ENCODE peak calls at places on chromosomes 5 and 9, in eight cellular contexts. X is Peyer's patch, R is heart left ventricle, G is HCT116, A is tibial nerve, N is gastrocnemius medialis, Y is IMR-90, S is HepG2. H is an unnamed sample.

GRCh38 chr5:120655828-120656435 is 191.8 kb downstream of the PRR16 start:
- DNase-seq in X (peak), R (no peak), G (peak), A (no peak), N (no peak), Y (peak), S (peak), H (no peak)

GRCh38 chr5:39518516-39518915 is 93.7 kb upstream of the DAB2 start:
- DNase-seq in X (no peak), R (no peak), G (no peak), A (no peak), N (no peak), Y (peak), S (no peak), H (no peak)

GRCh38 chr9:114139061-114139460 is 16.3 kb upstream of the COL27A1 start:
- DNase-seq in X (no peak), R (no peak), G (no peak), A (no peak), N (no peak), Y (no peak), S (no peak), H (no peak)

GRCh38 chr5:88188458-88189132 is 80.0 kb downstream of the TMEM161B start:
- DNase-seq in X (no peak), R (no peak), G (peak), A (no peak), N (no peak), Y (no peak), S (no peak), H (no peak)

GRCh38 chr5:141430332-141431113 is at the start of gene PCDHGA12:
- DNase-seq in X (no peak), R (peak), G (no peak), A (no peak), N (peak), Y (peak), S (peak), H (peak)

GRCh38 chr5:30957591-30957990 is 235.9 kb upstream of the CDH6 start:
- DNase-seq in X (no peak), R (no peak), G (no peak), A (no peak), N (no peak), Y (no peak), S (no peak), H (no peak)

GRCh38 chr5:60340965-60341471 is 358.9 kb downstream of the DEPDC1B start:
- DNase-seq in X (no peak), R (no peak), G (no peak), A (no peak), N (no peak), Y (no peak), S (no peak), H (no peak)

GRCh38 chr9:104774831-104775573 is 11.1 kb downstream of the NIPSNAP3B start:
- DNase-seq in X (no peak), R (peak), G (no peak), A (no peak), N (peak), Y (no peak), S (no peak), H (no peak)

GRCh38 chr5:40172721-40173120 is 507.0 kb upstream of the PTGER4 start:
- DNase-seq in X (no peak), R (no peak), G (no peak), A (no peak), N (no peak), Y (no peak), S (no peak), H (no peak)

GRCh38 chr9:130237763-130238524 is 27.6 kb upstream of the HMCN2 start:
- DNase-seq in X (no peak), R (no peak), G (no peak), A (no peak), N (no peak), Y (no peak), S (no peak), H (no peak)

GRCh38 chr9:4346111-4346510 is 46.2 kb upstream of the GLIS3 start:
- DNase-seq in X (no peak), R (no peak), G (no peak), A (no peak), N (no peak), Y (no peak), S (no peak), H (no peak)

GRCh38 chr5:172410160-172410559 is 44.2 kb downstream of the SH3PXD2B start:
- DNase-seq in X (no peak), R (no peak), G (no peak), A (no peak), N (no peak), Y (peak), S (no peak), H (no peak)

GRCh38 chr5:94522099-94522498 is 96.3 kb downstream of the KIAA0825 start:
- DNase-seq in X (no peak), R (no peak), G (no peak), A (no peak), N (no peak), Y (peak), S (no peak), H (no peak)

GRCh38 chr5:136014049-136014516 is 14.7 kb upstream of the TGFBI start:
- DNase-seq in X (no peak), R (no peak), G (no peak), A (no peak), N (no peak), Y (no peak), S (no peak), H (no peak)

GRCh38 chr9:110427497-110428104 is 89.9 kb upstream of the TXNDC8 start:
- DNase-seq in X (peak), R (no peak), G (peak), A (no peak), N (no peak), Y (peak), S (peak), H (peak)

GRCh38 chr5:34584165-34584564 is 72.0 kb upstream of the RAI14 start:
- DNase-seq in X (no peak), R (no peak), G (no peak), A (no peak), N (no peak), Y (no peak), S (no peak), H (no peak)

GRCh38 chr9:69455311-69455710 is 130.3 kb downstream of the ENTREP1 start:
- DNase-seq in X (no peak), R (no peak), G (no peak), A (no peak), N (no peak), Y (no peak), S (no peak), H (no peak)

GRCh38 chr9:133461975-133462374 is 2.2 kb downstream of the CACFD1 start:
- DNase-seq in X (no peak), R (no peak), G (no peak), A (no peak), N (no peak), Y (no peak), S (peak), H (no peak)

GRCh38 chr9:71663931-71664459 is 104.3 kb downstream of the CEMIP2 start:
- DNase-seq in X (no peak), R (no peak), G (no peak), A (no peak), N (no peak), Y (no peak), S (peak), H (no peak)

GRCh38 chr9:123267481-123268239 is 726 bp downstream of the STRBP start:
- DNase-seq in X (peak), R (no peak), G (no peak), A (no peak), N (no peak), Y (no peak), S (no peak), H (peak)

GRCh38 chr5:8457187-8458037 is 588.5 kb downstream of the MTRR start:
- DNase-seq in X (peak), R (peak), G (no peak), A (peak), N (peak), Y (peak), S (peak), H (peak)

GRCh38 chr5:52783226-52783959 is 4.3 kb upstream of the ITGA1 start:
- DNase-seq in X (peak), R (no peak), G (no peak), A (no peak), N (no peak), Y (no peak), S (no peak), H (no peak)

GRCh38 chr9:91799113-91799735 is 150.8 kb downstream of the ROR2 start:
- DNase-seq in X (no peak), R (no peak), G (no peak), A (no peak), N (no peak), Y (no peak), S (no peak), H (no peak)

GRCh38 chr9:35661756-35662350 is 3.1 kb downstream of the ARHGEF39 start:
- DNase-seq in X (no peak), R (no peak), G (no peak), A (no peak), N (no peak), Y (no peak), S (peak), H (no peak)

GRCh38 chr9:111926421-111926875 is 29.8 kb downstream of the UGCG start:
- DNase-seq in X (peak), R (no peak), G (no peak), A (no peak), N (peak), Y (peak), S (no peak), H (no peak)

GRCh38 chr5:158832736-158833135 is 267.0 kb downstream of the EBF1 start:
- DNase-seq in X (no peak), R (no peak), G (no peak), A (no peak), N (no peak), Y (no peak), S (no peak), H (no peak)

GRCh38 chr5:34849253-34849652 is 10.3 kb downstream of the TTC23L start:
- DNase-seq in X (no peak), R (no peak), G (no peak), A (no peak), N (no peak), Y (no peak), S (no peak), H (no peak)

GRCh38 chr5:150636391-150637244 is 3.8 kb upstream of the SYNPO start:
- DNase-seq in X (no peak), R (peak), G (no peak), A (no peak), N (peak), Y (peak), S (no peak), H (peak)

GRCh38 chr9:72843525-72844439 is 109.1 kb downstream of the ALDH1A1 start:
- DNase-seq in X (no peak), R (no peak), G (no peak), A (no peak), N (no peak), Y (no peak), S (peak), H (no peak)

GRCh38 chr9:108784128-108784490 is 71.7 kb downstream of the ACTL7B start:
- DNase-seq in X (no peak), R (no peak), G (no peak), A (no peak), N (no peak), Y (no peak), S (no peak), H (no peak)

GRCh38 chr5:160831801-160832200 is 20.2 kb downstream of the ATP10B start:
- DNase-seq in X (no peak), R (no peak), G (no peak), A (no peak), N (no peak), Y (no peak), S (no peak), H (no peak)

DNA sequence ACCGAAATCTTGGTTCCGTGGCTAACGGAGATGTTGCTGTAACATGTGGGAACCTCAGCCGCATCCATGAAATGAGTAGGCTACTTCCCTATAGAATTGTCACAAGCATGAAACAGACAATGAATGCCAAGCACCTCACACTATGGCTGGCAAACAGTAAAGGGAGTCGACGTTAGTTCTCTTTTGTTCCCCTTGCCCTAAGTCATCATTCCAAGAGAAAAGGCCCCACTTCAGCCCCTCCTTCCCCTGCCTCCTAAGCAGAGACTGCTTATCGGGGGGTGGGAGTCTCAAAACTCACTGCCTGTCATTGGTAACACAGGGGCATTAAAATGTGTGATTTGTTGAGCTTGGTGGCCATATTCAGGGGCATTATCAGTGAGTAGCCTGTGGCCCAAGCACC is 159.6 kb downstream of the MAPKAP1 start:
- DNase-seq in X (no peak), R (no peak), G (no peak), A (no peak), N (no peak), Y (no peak), S (no peak), H (no peak)
- H3K27ac ChIP-seq in X (no peak), R (peak), G (no peak), A (no peak), N (no peak), Y (no peak), S (no peak), H (no peak)

DNA sequence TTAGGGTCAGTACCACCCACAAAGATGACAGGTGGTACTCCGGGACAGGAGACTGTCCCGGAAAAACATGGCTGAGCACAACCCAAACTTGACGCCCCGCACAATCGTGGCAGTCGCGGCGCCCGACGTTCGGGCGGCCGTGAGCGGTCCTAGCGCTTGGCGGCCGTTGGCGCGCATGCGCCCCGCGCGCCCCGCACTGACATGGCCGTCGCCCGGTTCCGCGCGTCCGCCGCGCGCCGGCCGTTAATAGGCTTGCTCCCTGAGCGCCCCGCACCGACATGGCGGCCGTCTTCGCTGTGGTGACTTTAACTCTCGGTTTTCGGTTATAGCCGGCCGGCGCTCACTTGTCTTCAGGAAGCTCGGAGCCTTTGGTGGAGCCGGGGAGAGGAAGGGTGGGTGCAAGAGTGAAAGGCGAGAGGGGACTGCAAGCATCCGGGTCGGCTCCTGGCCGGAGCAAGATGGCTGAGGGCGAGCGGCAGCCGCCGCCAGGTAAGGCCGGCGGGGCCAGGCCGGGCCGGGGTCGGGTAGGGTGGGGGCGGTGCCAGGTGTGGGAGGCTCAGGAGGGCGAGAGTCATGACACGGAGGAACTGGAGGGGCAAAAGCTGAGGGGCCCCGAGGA is at the start of gene PTPA:
- DNase-seq in X (peak), R (peak), G (peak), A (peak), N (peak), Y (peak), S (peak), H (peak)
- TF ChIP-seq POLR2A in X (no peak), R (peak), G (no peak), A (peak), N (no peak), Y (peak), S (no peak), H (no peak)

DNA sequence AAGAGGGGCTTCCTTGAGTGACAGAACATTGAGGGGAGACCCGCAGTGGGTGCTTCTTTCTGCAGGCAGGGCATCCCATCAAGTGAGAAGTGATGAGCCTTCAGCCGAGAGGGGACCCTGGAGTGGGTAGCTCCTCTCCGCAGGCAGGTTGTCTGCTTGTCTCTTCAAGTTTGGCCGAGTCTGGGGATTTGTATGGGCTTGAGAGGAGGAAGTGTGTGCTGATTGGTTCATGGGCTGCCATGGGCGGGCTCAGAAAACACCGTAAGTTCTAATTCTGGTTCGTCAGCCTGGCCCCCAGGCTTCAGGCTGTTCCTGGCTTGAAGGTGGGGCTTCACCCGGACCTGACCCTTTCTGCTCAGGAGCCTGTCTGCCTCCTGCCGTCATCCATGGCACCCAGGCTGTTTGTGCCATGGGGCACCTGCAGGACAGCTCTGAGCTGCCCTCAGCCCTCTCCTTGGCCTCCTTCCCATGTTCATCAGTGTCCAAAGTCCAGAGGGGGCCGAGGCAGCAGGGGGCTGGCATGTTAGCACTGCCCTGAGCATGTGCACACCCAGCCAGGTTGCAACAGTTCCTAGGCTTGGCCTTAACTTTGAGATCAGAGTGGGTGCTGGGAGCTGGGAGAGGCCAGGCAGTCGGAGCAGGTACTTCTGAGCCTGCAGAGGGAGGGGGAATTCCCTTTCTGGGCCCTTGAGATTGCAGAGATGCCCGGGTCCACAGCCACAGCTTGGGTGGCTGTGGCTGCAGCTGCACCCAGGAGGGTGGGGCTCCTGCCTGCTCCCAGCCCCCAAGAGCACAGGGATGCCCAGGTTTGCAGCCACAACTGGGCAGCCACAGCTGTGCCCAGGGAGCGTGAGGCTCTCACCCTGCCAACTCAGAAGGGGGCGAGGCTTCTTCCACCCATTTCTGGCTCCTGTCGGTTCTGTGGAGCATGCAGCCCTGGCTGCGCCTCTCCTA is 13.5 kb upstream of the DHFR start:
- DNase-seq in X (peak), R (no peak), G (no peak), A (no peak), N (no peak), Y (no peak), S (peak), H (no peak)
- H3K4me3 ChIP-seq in X (peak), R (no peak), G (no peak), A (no peak), N (no peak), Y (no peak), S (peak), H (no peak)

GRCh38 chr5:178122346-178122745 is 8.5 kb upstream of the RMND5B start:
- DNase-seq in X (no peak), R (no peak), G (no peak), A (no peak), N (no peak), Y (no peak), S (no peak), H (no peak)

GRCh38 chr5:178123094-178123986 is 7.5 kb upstream of the RMND5B start:
- DNase-seq in X (no peak), R (no peak), G (no peak), A (no peak), N (no peak), Y (no peak), S (no peak), H (no peak)

GRCh38 chr5:178125253-178125916 is 5.4 kb upstream of the RMND5B start:
- DNase-seq in X (no peak), R (no peak), G (no peak), A (no peak), N (no peak), Y (no peak), S (no peak), H (no peak)

GRCh38 chr5:178126556-178126955 is 4.3 kb upstream of the RMND5B start:
- DNase-seq in X (no peak), R (no peak), G (no peak), A (no peak), N (no peak), Y (no peak), S (no peak), H (no peak)

GRCh38 chr5:178123987-178124925 is 6.6 kb upstream of the RMND5B start:
- DNase-seq in X (no peak), R (no peak), G (no peak), A (no peak), N (no peak), Y (no peak), S (no peak), H (no peak)
- H3K27ac ChIP-seq in X (no peak), R (peak), G (no peak), A (no peak), N (no peak), Y (no peak), S (no peak), H (no peak)

DNA sequence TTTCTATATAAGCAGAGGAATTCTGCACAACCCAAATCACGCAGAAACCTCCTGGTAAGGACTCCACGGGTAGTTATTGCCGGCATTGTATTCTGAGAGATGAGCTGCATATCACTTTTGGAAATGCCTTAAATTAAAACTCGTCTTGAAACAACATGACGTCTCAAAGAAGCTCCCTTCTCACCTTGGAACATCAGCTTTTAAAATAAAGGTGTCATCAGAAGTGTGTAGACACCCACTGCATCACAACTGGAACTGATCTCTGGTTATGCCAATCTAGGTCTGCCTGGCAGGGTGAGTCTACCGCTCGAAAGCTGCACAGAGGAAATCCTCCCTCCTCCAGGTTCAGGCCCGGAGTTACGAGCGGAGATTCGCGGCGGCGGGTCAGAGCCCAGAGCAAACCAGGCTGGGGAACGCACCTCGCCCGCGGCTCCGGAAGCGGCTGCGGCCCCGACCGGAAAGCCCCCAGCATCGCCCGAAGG is 974 bp upstream of the SLC12A2 start:
- DNase-seq in X (no peak), R (no peak), G (peak), A (no peak), N (no peak), Y (no peak), S (no peak), H (no peak)
- TF ChIP-seq POLR2A in X (no peak), R (peak), G (no peak), A (no peak), N (peak), Y (no peak), S (peak), H (no peak)

DNA sequence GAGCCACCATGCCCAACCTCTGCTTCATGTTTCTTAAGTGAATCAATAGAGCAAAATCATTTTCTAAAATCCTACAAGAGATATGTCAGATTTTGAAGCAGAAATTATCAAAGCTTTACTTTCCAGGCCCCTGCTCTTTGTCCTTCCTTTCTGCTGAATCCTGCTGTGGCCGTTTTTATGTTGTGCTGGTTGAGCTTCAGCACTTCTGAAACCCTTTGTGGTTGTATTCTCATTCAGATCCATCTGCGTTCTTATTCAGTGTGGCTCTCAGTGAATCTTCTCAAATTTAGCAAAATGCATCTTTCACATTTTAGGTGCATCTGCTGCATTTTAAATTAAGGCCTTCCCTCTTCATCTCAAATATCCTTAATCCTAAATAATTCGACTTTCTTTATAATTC is 26.0 kb downstream of the JMY start:
- DNase-seq in X (no peak), R (no peak), G (no peak), A (no peak), N (no peak), Y (no peak), S (no peak), H (no peak)
- H3K4me3 ChIP-seq in X (no peak), R (no peak), G (no peak), A (no peak), N (no peak), Y (no peak), S (no peak), H (no peak)